ENCODE peak calls at places on chromosomes 1 and 21, in eight cellular contexts. A is cardiac fibroblast, N is caudate nucleus, S is AML-193, P is HCT116, B is NCI-H226, U is NCI-H2171, X is NCI-H748 treated with DMSO at 0.1 percent for 48 hours. E is an unnamed sample.

GRCh38 chr21:43718872-43719747 is at the start of gene PDXK:
- DNase-seq in P (peak), U (peak), N (peak), A (peak), X (peak), S (peak), B (peak), E (peak)

GRCh38 chr1:111372336-111372965 is 55.1 kb downstream of the OVGP1 start:
- DNase-seq in U (peak), P (no peak), A (no peak), X (no peak), S (no peak), B (no peak), N (peak), E (no peak)

GRCh38 chr1:81549588-81550127 is 251.1 kb upstream of the ADGRL2 start:
- DNase-seq in X (peak), B (peak), S (peak), N (no peak), A (peak), P (no peak), U (peak), E (peak)

GRCh38 chr1:220491891-220492290 is 36.0 kb upstream of the MARK1 start:
- DNase-seq in N (no peak), P (no peak), S (no peak), U (no peak), A (no peak), X (no peak), B (no peak), E (no peak)

GRCh38 chr1:48442864-48443619 is 29.0 kb downstream of the SPATA6 start:
- DNase-seq in A (no peak), U (no peak), N (no peak), X (peak), B (no peak), S (no peak), P (no peak), E (no peak)

GRCh38 chr21:45538381-45539045 is 3.7 kb downstream of the SLC19A1 start:
- DNase-seq in P (no peak), N (no peak), S (no peak), A (no peak), X (no peak), U (no peak), B (no peak), E (no peak)

GRCh38 chr1:20723537-20724363 is 5.9 kb upstream of the KIF17 start:
- DNase-seq in B (no peak), N (no peak), X (no peak), U (no peak), S (no peak), P (no peak), A (no peak), E (no peak)

GRCh38 chr1:226404063-226404903 is 3.6 kb downstream of the PARP1 start:
- DNase-seq in A (peak), X (no peak), P (no peak), N (no peak), U (no peak), S (no peak), B (no peak), E (no peak)

GRCh38 chr21:32184059-32184458 is 94.8 kb downstream of the MIS18A start:
- DNase-seq in B (no peak), X (no peak), U (peak), A (no peak), P (no peak), N (no peak), S (no peak), E (no peak)

GRCh38 chr1:167629681-167630567 is at the start of gene RCSD1:
- DNase-seq in U (peak), A (no peak), P (no peak), B (no peak), X (no peak), N (no peak), S (peak), E (no peak)

GRCh38 chr1:172239894-172240293 is 180.6 kb upstream of the C1orf105 start:
- DNase-seq in U (no peak), N (no peak), A (no peak), X (no peak), P (no peak), S (no peak), B (no peak), E (no peak)

GRCh38 chr1:80882552-80882951 is 918.2 kb upstream of the ADGRL2 start:
- DNase-seq in B (peak), N (no peak), S (no peak), A (peak), P (no peak), U (no peak), X (no peak), E (peak)

GRCh38 chr1:164660415-164661174 is 101.6 kb downstream of the PBX1 start:
- DNase-seq in B (peak), U (no peak), A (peak), S (peak), X (no peak), P (no peak), N (no peak), E (peak)

GRCh38 chr21:46212721-46213484 is 15.7 kb downstream of the LSS start:
- DNase-seq in S (no peak), N (no peak), U (no peak), P (no peak), X (no peak), B (no peak), A (no peak), E (no peak)

E was measured in A172.